ENCODE peak calls at places on chromosomes 16 and 17, in four cellular contexts. A is IMR-90, Q is NCI-H146, M is non-pigmented ciliary epithelial cell. O is an unnamed sample.

GRCh38 chr16:79599837-79600635 is 501 bp downstream of the MAF start:
- DNase-seq in A (no peak), Q (peak), M (no peak), O (peak)

GRCh38 chr17:38544175-38544838 is 61.4 kb downstream of the SRCIN1 start:
- DNase-seq in A (no peak), Q (no peak), M (no peak), O (no peak)

GRCh38 chr16:60929-61878 is 7.6 kb downstream of the SNRNP25 start:
- DNase-seq in A (no peak), Q (no peak), M (no peak), O (no peak)

GRCh38 chr16:26491962-26492361 is 574.8 kb upstream of the C16orf82 start:
- DNase-seq in A (no peak), Q (no peak), M (no peak), O (no peak)

GRCh38 chr17:57948555-57949420 is 6.4 kb downstream of the CUEDC1 start:
- DNase-seq in A (peak), Q (no peak), M (peak), O (peak)

GRCh38 chr16:68553186-68553585 is 14.1 kb downstream of the ZFP90 start:
- DNase-seq in A (no peak), Q (no peak), M (no peak), O (no peak)

GRCh38 chr17:44827863-44828262 is 2.2 kb downstream of the GJC1 start:
- DNase-seq in A (no peak), Q (no peak), M (no peak), O (no peak)

GRCh38 chr17:27554152-27554551 is 76.8 kb upstream of the LGALS9 start:
- DNase-seq in A (peak), Q (no peak), M (no peak), O (no peak)

GRCh38 chr17:15651583-15652110 is 32.1 kb upstream of the FBXW10B start:
- DNase-seq in A (peak), Q (peak), M (peak), O (peak)

GRCh38 chr16:17853958-17854357 is 383.2 kb upstream of the XYLT1 start:
- DNase-seq in A (no peak), Q (no peak), M (no peak), O (no peak)